ENCODE peak calls at places on chromosomes 2 and 18, in ten cellular contexts. J, B, E, U, M, H, K, I, W and F are unnamed samples.

GRCh38 chr2:38643021-38643671 is 22.8 kb upstream of the GALM start:
- DNase-seq in W (no peak), U (no peak), J (no peak), M (no peak), E (no peak), B (no peak), H (no peak), K (no peak), I (no peak), F (no peak)

GRCh38 chr18:61261870-61262269 is 71.4 kb upstream of the CDH20 start:
- DNase-seq in M (no peak), J (no peak), E (no peak), K (no peak), H (no peak), I (no peak), U (no peak), W (no peak), B (no peak), F (no peak)

GRCh38 chr2:149613712-149614111 is 26.1 kb upstream of the MMADHC start:
- DNase-seq in H (no peak), U (peak; percentile 48), K (peak; percentile 44), M (no peak), I (no peak), W (no peak), E (no peak), B (peak; percentile 35), J (no peak), F (no peak)

GRCh38 chr2:231642631-231643493 is 50.2 kb downstream of the TEX44 start:
- DNase-seq in E (peak; percentile 93), U (peak; percentile 96), K (peak; percentile 99), W (peak; percentile 95), B (peak; percentile 93), H (peak; percentile 86), M (peak; percentile 94), J (no peak), I (peak; percentile 39), F (no peak)

GRCh38 chr2:74581463-74581862 is 26.9 kb downstream of the DOK1 start:
- DNase-seq in H (no peak), K (no peak), B (no peak), I (no peak), U (no peak), M (no peak), W (no peak), J (no peak), E (no peak), F (no peak)

GRCh38 chr2:207149253-207150213 is 16.2 kb downstream of the KLF7 start:
- DNase-seq in B (peak; percentile 57), J (no peak), E (no peak), U (peak; percentile 65), M (no peak), K (no peak), H (no peak), W (no peak), I (no peak), F (no peak)

GRCh38 chr2:231646471-231646870 is 53.8 kb downstream of the TEX44 start:
- DNase-seq in I (no peak), U (no peak), B (no peak), K (peak; percentile 54), H (no peak), J (no peak), E (no peak), M (no peak), W (no peak), F (no peak)

GRCh38 chr2:80247339-80247738 is 57.2 kb downstream of the LRRTM1 start:
- DNase-seq in B (no peak), I (no peak), W (no peak), K (no peak), E (no peak), H (no peak), U (no peak), J (no peak), M (no peak), F (no peak)

GRCh38 chr18:47175283-47175894 is 775 bp downstream of the IER3IP1 start:
- DNase-seq in H (no peak), U (no peak), K (peak; percentile 60), J (no peak), E (peak; percentile 24), M (no peak), I (no peak), W (no peak), B (no peak), F (no peak)

GRCh38 chr2:203683421-203683820 is 23.0 kb upstream of the CD28 start:
- DNase-seq in U (no peak), K (no peak), I (no peak), W (no peak), J (no peak), B (no peak), H (no peak), M (no peak), E (no peak), F (no peak)
- H3K27ac ChIP-seq in U (peak overlapping the region; percentile 91), K (peak overlapping the region; percentile 100), I (no peak overlapping the region), W (peak overlapping the region; percentile 33), J (no peak overlapping the region), B (peak overlapping the region; percentile 96), H (peak overlapping the region; percentile 88), M (peak overlapping the region; percentile 100), E (peak overlapping the region; percentile 79), F (no peak overlapping the region)

GRCh38 chr2:10910625-10911024 is 1.1 kb upstream of the KCNF1 start:
- DNase-seq in E (no peak), I (peak; percentile 5), K (no peak), W (peak; percentile 29), M (no peak), B (no peak), J (no peak), H (no peak), U (no peak), F (no peak)
- H3K27me3 ChIP-seq in E (no peaks in the 10 kb centered on the region), I (peaks cover 14% of the 10 kb centered on the region), K (peaks cover 5% of the 10 kb centered on the region), W (peaks cover 4% of the 10 kb centered on the region), M (no peaks in the 10 kb centered on the region), B (peaks cover 3% of the 10 kb centered on the region), J (no peaks in the 10 kb centered on the region), H (no peaks in the 10 kb centered on the region), U (peaks cover 6% of the 10 kb centered on the region), F (peaks cover 5% of the 10 kb centered on the region)

GRCh38 chr2:233085037-233085838 is 25.1 kb downstream of the INPP5D start:
- DNase-seq in E (no peak), W (peak; percentile 24), B (no peak), H (no peak), I (no peak), K (no peak), J (no peak), U (no peak), M (no peak), F (no peak)
- H3K27ac ChIP-seq in E (no peak overlapping the region), W (peak overlapping the region; percentile 55), B (no peak overlapping the region), H (peak overlapping the region; percentile 30), I (no peak overlapping the region), K (no peak overlapping the region), J (peak overlapping the region; percentile 56), U (no peak overlapping the region), M (no peak overlapping the region), F (peak overlapping the region; percentile 67)

GRCh38 chr2:54409752-54410151 is 46.4 kb upstream of the SPTBN1 start:
- DNase-seq in J (no peak), H (no peak), B (peak; percentile 11), I (peak; percentile 32), M (no peak), U (peak; percentile 16), W (no peak), E (no peak), K (no peak), F (no peak)
- H3K27me3 ChIP-seq in J (no peaks in the 10 kb centered on the region), H (no peaks in the 10 kb centered on the region), B (no peaks in the 10 kb centered on the region), I (no peaks in the 10 kb centered on the region), M (no peaks in the 10 kb centered on the region), U (no peaks in the 10 kb centered on the region), W (no peaks in the 10 kb centered on the region), E (no peaks in the 10 kb centered on the region), K (no peaks in the 10 kb centered on the region), F (no peaks in the 10 kb centered on the region)